ENCODE peak calls at places on chromosomes 11 and 22, in eight cellular contexts. I is testis, F is endothelial cell, P is B cell, E is nephron progenitor cell, R is foreskin fibroblast, D is bronchial epithelial cell, Z is brain microvascular endothelial cell. U is an unnamed sample.

GRCh38 chr11:122706261-122706660 is 50.7 kb downstream of the UBASH3B start:
- DNase-seq in E (no peak), D (no peak), Z (no peak), R (peak), F (no peak), I (no peak), P (no peak), U (no peak)

GRCh38 chr11:71116435-71117040 is 135.8 kb downstream of the SHANK2 start:
- DNase-seq in E (no peak), D (no peak), F (no peak), I (no peak), R (no peak), P (no peak), Z (no peak), U (no peak)

GRCh38 chr11:43567396-43567975 is 113.1 kb upstream of the HSD17B12 start:
- DNase-seq in Z (no peak), I (no peak), D (peak), P (peak), F (no peak), E (no peak), R (no peak), U (no peak)

GRCh38 chr11:85712953-85713352 is 27.0 kb upstream of the CCDC89 start:
- DNase-seq in D (no peak), I (no peak), E (no peak), P (no peak), Z (no peak), R (no peak), F (no peak), U (no peak)

GRCh38 chr11:119651802-119652584 is 77.0 kb downstream of the NECTIN1 start:
- DNase-seq in E (no peak), R (no peak), P (no peak), I (no peak), Z (no peak), F (no peak), D (no peak), U (no peak)

GRCh38 chr11:102794382-102794781 is 3.6 kb downstream of the MMP1 start:
- DNase-seq in P (peak), Z (peak), R (peak), I (no peak), D (peak), F (peak), E (peak), U (peak)

GRCh38 chr22:35482974-35483373 is 57.7 kb upstream of the RASD2 start:
- DNase-seq in Z (no peak), E (no peak), I (no peak), D (no peak), P (no peak), F (no peak), R (no peak), U (no peak)

GRCh38 chr11:8356731-8357504 is 93.2 kb upstream of the LMO1 start:
- DNase-seq in R (no peak), I (peak), P (no peak), E (peak), F (no peak), D (no peak), Z (no peak), U (no peak)

GRCh38 chr11:119842731-119843130 is 113.7 kb upstream of the NECTIN1 start:
- DNase-seq in F (no peak), P (no peak), D (no peak), R (no peak), Z (no peak), I (no peak), E (no peak), U (no peak)

GRCh38 chr11:122214080-122214479 is 98.1 kb upstream of the BLID start:
- DNase-seq in P (no peak), Z (no peak), E (no peak), R (no peak), I (no peak), D (no peak), F (no peak), U (no peak)

GRCh38 chr22:25069758-25070461 is 117.4 kb downstream of the KIAA1671 start:
- DNase-seq in Z (no peak), F (no peak), I (no peak), R (no peak), D (no peak), P (no peak), E (peak), U (peak)

GRCh38 chr11:45922425-45923082 is at the start of gene LARGE2:
- DNase-seq in Z (no peak), R (no peak), F (no peak), P (peak), I (no peak), E (peak), D (no peak), U (no peak)

GRCh38 chr11:72330131-72330727 is 86.3 kb upstream of the PHOX2A start:
- DNase-seq in E (no peak), Z (no peak), R (no peak), P (no peak), I (no peak), D (no peak), F (no peak), U (no peak)

GRCh38 chr11:72788250-72788649 is 5.6 kb downstream of the STARD10 start:
- DNase-seq in F (no peak), Z (no peak), D (no peak), E (no peak), I (no peak), P (no peak), R (no peak), U (no peak)

GRCh38 chr11:18844753-18845367 is 53.3 kb upstream of the PTPN5 start:
- DNase-seq in Z (peak), R (peak), F (no peak), P (no peak), D (peak), E (no peak), I (no peak), U (no peak)

GRCh38 chr22:49536571-49537131 is 291.0 kb downstream of the BRD1 start:
- DNase-seq in P (no peak), D (no peak), Z (no peak), E (no peak), R (no peak), F (peak), I (no peak), U (no peak)

GRCh38 chr11:117020873-117021564 is 77.2 kb downstream of the SIK3 start:
- DNase-seq in R (no peak), Z (no peak), E (no peak), P (no peak), D (no peak), F (no peak), I (peak), U (peak)

GRCh38 chr22:31044262-31044861 is 36.8 kb upstream of the SMTN start:
- DNase-seq in F (no peak), I (peak), D (no peak), Z (no peak), R (peak), P (no peak), E (no peak), U (no peak)

GRCh38 chr22:48277868-48278581 is 1515.6 kb downstream of the TBC1D22A start:
- DNase-seq in F (no peak), I (no peak), D (no peak), R (no peak), E (no peak), P (no peak), Z (no peak), U (no peak)

GRCh38 chr11:117888140-117888561 is 11.7 kb upstream of the FXYD6 start:
- DNase-seq in Z (no peak), R (no peak), E (no peak), I (peak), F (no peak), D (no peak), P (no peak), U (no peak)

GRCh38 chr11:134385774-134386565 is 26.1 kb downstream of the B3GAT1 start:
- DNase-seq in Z (no peak), R (no peak), F (no peak), P (no peak), I (no peak), E (no peak), D (peak), U (no peak)

GRCh38 chr11:612201-612960 is 3.4 kb downstream of the IRF7 start:
- DNase-seq in I (peak), E (no peak), D (no peak), Z (no peak), R (peak), F (no peak), P (peak), U (peak)
- TF ChIP-seq CTCF in I (no peak), E (no peak), D (peak), Z (peak), R (peak), F (no peak), P (no peak), U (peak)

GRCh38 chr11:57567512-57568329 is at the start of gene UBE2L6:
- DNase-seq in I (peak), E (peak), F (peak), D (no peak), Z (no peak), R (peak), P (peak), U (peak)
- TF ChIP-seq CTCF in I (no peak), E (no peak), F (no peak), D (no peak), Z (no peak), R (no peak), P (peak), U (no peak)

GRCh38 chr22:37126383-37126782 is 16.9 kb upstream of the TMPRSS6 start:
- DNase-seq in P (no peak), Z (no peak), I (peak), D (no peak), R (no peak), E (no peak), F (no peak), U (no peak)

GRCh38 chr22:37127350-37127878 is 17.9 kb upstream of the TMPRSS6 start:
- DNase-seq in R (no peak), I (no peak), P (no peak), D (no peak), Z (no peak), F (no peak), E (no peak), U (no peak)

GRCh38 chr22:37128555-37129281 is 19.2 kb upstream of the TMPRSS6 start:
- DNase-seq in Z (no peak), P (no peak), D (no peak), R (no peak), I (no peak), E (no peak), F (no peak), U (no peak)

GRCh38 chr22:37130031-37130430 is 19.7 kb downstream of the IL2RB start:
- DNase-seq in P (no peak), D (no peak), R (no peak), I (no peak), Z (no peak), F (no peak), E (no peak), U (no peak)

GRCh38 chr22:37126882-37127281 is 17.4 kb upstream of the TMPRSS6 start:
- DNase-seq in P (no peak), Z (no peak), D (no peak), F (no peak), E (peak), R (no peak), I (no peak), U (peak)
- TF ChIP-seq CTCF in P (no peak), Z (peak), D (peak), F (peak), E (peak), R (peak), I (no peak), U (peak)

GRCh38 chr11:57085604-57086003 is 96.1 kb upstream of the LRRC55 start:
- DNase-seq in P (no peak), Z (no peak), I (no peak), D (no peak), R (no peak), E (no peak), F (no peak), U (no peak)
- TF ChIP-seq CTCF in P (no peak), Z (no peak), I (no peak), D (no peak), R (peak), E (no peak), F (no peak), U (no peak)

U was measured in activated CD8-positive, alpha-beta T cell treated with anti-CD3 and anti-CD28 coated beads for 36 hours.